ENCODE peak calls at places on chromosome 3, in seven cellular contexts. J is NCI-H2029; Z is naive thymus-derived CD4-positive, alpha-beta T cell; E is natural killer cell treated with Interleukin-12 subunit alpha and Interleukin-12 subunit beta and Interleukin-15 and Interleukin-18, amount 100 ng/mL, for 72 hours; O is RWPE1; G is central memory CD4-positive, alpha-beta T cell; X is stimulated activated CD8-positive, alpha-beta memory T cell treated with anti-CD3 and anti-CD28 coated beads, Interleukin-7, amount 100 ng/mL, for 24 hours. S is an unnamed sample.

GRCh38 chr3:73716418-73716817 is 91.7 kb upstream of the PDZRN3 start:
- DNase-seq in J (no peak), Z (no peak), E (no peak), O (peak), G (no peak), X (no peak), S (no peak)

GRCh38 chr3:43098761-43099160 is 7.1 kb downstream of the POMGNT2 start:
- DNase-seq in J (no peak), Z (no peak), E (no peak), O (no peak), G (no peak), X (no peak), S (no peak)

GRCh38 chr3:111096487-111097209 is 25.0 kb downstream of the NECTIN3 start:
- DNase-seq in J (no peak), Z (no peak), E (no peak), O (no peak), G (no peak), X (no peak), S (no peak)

GRCh38 chr3:28903171-28903601 is 377.7 kb upstream of the RBMS3 start:
- DNase-seq in J (no peak), Z (no peak), E (no peak), O (no peak), G (no peak), X (no peak), S (no peak)

GRCh38 chr3:4989649-4989966 is 10.4 kb downstream of the BHLHE40 start:
- DNase-seq in J (no peak), Z (no peak), E (no peak), O (no peak), G (no peak), X (no peak), S (no peak)

GRCh38 chr3:60064210-60065178 is 1014.7 kb upstream of the CFAP20DC start:
- DNase-seq in J (no peak), Z (no peak), E (no peak), O (no peak), G (no peak), X (no peak), S (no peak)

GRCh38 chr3:183764854-183765731 is 60.3 kb downstream of the MAP6D1 start:
- DNase-seq in J (peak), Z (no peak), E (no peak), O (no peak), G (no peak), X (no peak), S (no peak)

GRCh38 chr3:129605593-129606521 is 619 bp downstream of the PLXND1 start:
- DNase-seq in J (no peak), Z (peak), E (no peak), O (peak), G (peak), X (no peak), S (no peak)

GRCh38 chr3:89300519-89300918 is 193.1 kb downstream of the EPHA3 start:
- DNase-seq in J (no peak), Z (no peak), E (no peak), O (no peak), G (no peak), X (no peak), S (no peak)

GRCh38 chr3:124221286-124221821 is 229.4 kb upstream of the ROPN1 start:
- DNase-seq in J (peak), Z (no peak), E (no peak), O (no peak), G (no peak), X (no peak), S (no peak)

GRCh38 chr3:76370749-76371148 is 585.4 kb upstream of the ZNF717 start:
- DNase-seq in J (no peak), Z (no peak), E (no peak), O (no peak), G (no peak), X (no peak), S (no peak)

GRCh38 chr3:8810561-8810960 is 41.1 kb upstream of the OXTR start:
- DNase-seq in J (no peak), Z (no peak), E (no peak), O (no peak), G (no peak), X (no peak), S (no peak)

GRCh38 chr3:146972726-146973125 is 367.6 kb upstream of the PLSCR5 start:
- DNase-seq in J (no peak), Z (no peak), E (no peak), O (no peak), G (no peak), X (no peak), S (no peak)

GRCh38 chr3:168197162-168197561 is 101.4 kb upstream of the GOLIM4 start:
- DNase-seq in J (no peak), Z (no peak), E (no peak), O (no peak), G (no peak), X (no peak), S (no peak)

GRCh38 chr3:177229791-177230190 is 32.5 kb upstream of the TBL1XR1 start:
- DNase-seq in J (no peak), Z (no peak), E (no peak), O (no peak), G (no peak), X (no peak), S (no peak)